ENCODE peak calls at places on chromosome 21, in four cellular contexts. R, C, Q and W are unnamed samples.

GRCh38 chr21:43312751-43313169 is 114.2 kb downstream of the SIK1 start:
- DNase-seq in R (no peak), C (no peak), Q (no peak), W (no peak)

GRCh38 chr21:31092867-31093266 is 54.6 kb upstream of the KRTAP19-8 start:
- DNase-seq in R (no peak), C (no peak), Q (no peak), W (no peak)

GRCh38 chr21:43283136-43283924 is 114.5 kb downstream of the CRYAA start:
- DNase-seq in R (peak), C (no peak), Q (no peak), W (peak)

GRCh38 chr21:36263797-36264196 is 56.2 kb upstream of the MORC3 start:
- DNase-seq in R (no peak), C (peak), Q (no peak), W (no peak)

GRCh38 chr21:32499249-32500055 is 85.9 kb downstream of the TCP10L start:
- DNase-seq in R (no peak), C (no peak), Q (no peak), W (peak)

GRCh38 chr21:40765771-40766170 is 81.2 kb downstream of the DSCAM start:
- DNase-seq in R (no peak), C (no peak), Q (no peak), W (no peak)

GRCh38 chr21:32329776-32330175 is 31.1 kb downstream of the MRAP start:
- DNase-seq in R (no peak), C (no peak), Q (no peak), W (no peak)

GRCh38 chr21:28624626-28625025 is 368.1 kb downstream of the LTN1 start:
- DNase-seq in R (no peak), C (no peak), Q (no peak), W (no peak)

GRCh38 chr21:27817902-27818623 is 851.2 kb upstream of the ADAMTS5 start:
- DNase-seq in R (no peak), C (no peak), Q (no peak), W (no peak)

GRCh38 chr21:27219068-27219467 is 252.2 kb upstream of the ADAMTS5 start:
- DNase-seq in R (no peak), C (no peak), Q (no peak), W (peak)

GRCh38 chr21:36916718-36917117 is 49.8 kb downstream of the HLCS start:
- DNase-seq in R (no peak), C (no peak), Q (no peak), W (no peak)

GRCh38 chr21:45073301-45074047 is 906 bp upstream of the ADARB1 start:
- DNase-seq in R (no peak), C (no peak), Q (no peak), W (peak)

GRCh38 chr21:45075606-45076244 is 1.3 kb downstream of the ADARB1 start:
- DNase-seq in R (no peak), C (no peak), Q (no peak), W (peak)

GRCh38 chr21:45074048-45074817 is at the start of gene ADARB1:
- DNase-seq in R (peak), C (peak), Q (no peak), W (peak)

GRCh38 chr21:45076245-45076661 is 1.9 kb downstream of the ADARB1 start:
- DNase-seq in R (no peak), C (no peak), Q (no peak), W (peak)

GRCh38 chr21:45074818-45075605 is 632 bp downstream of the ADARB1 start:
- DNase-seq in R (no peak), C (peak), Q (no peak), W (peak)
- H3K4me3 ChIP-seq in R (peak), C (peak), Q (peak), W (peak)

GRCh38 chr21:44800971-44801467 is 601 bp downstream of the UBE2G2 start:
- DNase-seq in R (no peak), C (peak), Q (no peak), W (peak)
- TF ChIP-seq CTCF in R (peak), C (no peak), Q (peak), W (peak)

GRCh38 chr21:17513214-17514123 is 626 bp downstream of the CXADR start:
- DNase-seq in R (peak), C (no peak), Q (no peak), W (no peak)
- H3K4me3 ChIP-seq in R (peak), C (peak), Q (peak), W (peak)

GRCh38 chr21:42107881-42108553 is 36.9 kb downstream of the UMODL1 start:
- DNase-seq in R (peak), C (peak), Q (no peak), W (peak)
- TF ChIP-seq CTCF in R (peak), C (peak), Q (peak), W (peak)

DNA sequence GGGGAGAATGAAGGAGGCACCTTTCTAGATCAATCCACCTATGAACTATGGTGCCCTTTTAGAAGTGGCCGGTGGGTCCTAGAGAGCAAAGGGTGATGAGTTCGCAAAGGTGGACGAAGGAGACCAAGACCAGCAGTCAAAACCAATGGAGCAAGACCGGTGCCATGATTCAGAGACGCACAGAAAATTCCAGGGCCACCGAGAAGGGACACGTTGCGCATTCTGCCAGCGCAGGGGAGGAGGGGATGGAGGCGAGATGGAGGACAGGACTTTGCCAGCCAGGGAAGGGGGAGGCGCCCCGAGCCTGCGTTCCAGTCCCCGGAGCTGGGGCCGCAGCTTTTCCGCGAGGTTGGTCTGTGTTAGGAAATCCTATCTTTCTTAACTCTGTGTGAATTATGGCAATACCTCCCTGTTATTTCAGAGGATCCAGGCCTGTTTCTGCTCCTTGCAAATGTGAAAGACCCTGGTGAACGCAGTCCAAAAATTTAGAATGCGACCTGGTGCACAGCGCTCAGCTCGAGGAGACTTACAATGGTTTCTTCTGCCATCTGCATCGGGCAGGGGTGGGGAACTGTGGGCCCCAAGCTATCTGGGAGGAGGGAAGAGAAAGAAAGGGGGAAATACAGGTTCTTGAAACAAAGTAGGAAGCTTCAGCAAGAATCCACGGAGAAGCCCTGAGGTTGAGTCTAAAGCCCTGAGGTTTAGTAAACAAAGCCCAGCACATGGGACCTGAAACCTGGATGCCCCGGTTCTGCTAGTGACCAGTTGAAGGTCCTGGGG is 129.4 kb downstream of the MRPS6 start:
- DNase-seq in R (peak), C (peak), Q (no peak), W (no peak)
- H3K4me3 ChIP-seq in R (peak), C (no peak), Q (peak), W (no peak)

DNA sequence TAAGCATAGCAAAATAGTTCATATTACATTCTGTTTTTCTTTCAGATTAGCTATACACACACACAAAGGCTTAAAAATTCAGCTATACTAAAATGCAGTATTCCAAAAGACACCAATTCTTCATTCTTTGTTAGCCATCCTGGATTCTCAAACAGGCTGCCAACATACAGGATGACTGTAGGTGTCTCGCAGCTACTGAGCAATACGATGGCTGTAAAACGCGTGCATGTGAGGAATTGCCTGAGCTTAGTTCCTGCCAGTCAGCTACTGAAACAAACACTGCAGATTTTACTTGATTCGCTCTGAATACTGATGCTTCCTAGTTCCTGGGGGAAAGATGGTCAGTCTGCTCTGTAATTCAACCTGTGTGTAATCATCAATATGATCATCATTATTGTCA is 24.7 kb upstream of the HMGN1 start:
- DNase-seq in R (no peak), C (peak), Q (no peak), W (peak)
- TF ChIP-seq CTCF in R (no peak), C (peak), Q (peak), W (peak)

GRCh38 chr21:38631171-38631570 is 132.9 kb upstream of the ERG start:
- DNase-seq in R (no peak), C (no peak), Q (no peak), W (no peak)
- H3K4me3 ChIP-seq in R (no peak), C (no peak), Q (no peak), W (no peak)

DNA sequence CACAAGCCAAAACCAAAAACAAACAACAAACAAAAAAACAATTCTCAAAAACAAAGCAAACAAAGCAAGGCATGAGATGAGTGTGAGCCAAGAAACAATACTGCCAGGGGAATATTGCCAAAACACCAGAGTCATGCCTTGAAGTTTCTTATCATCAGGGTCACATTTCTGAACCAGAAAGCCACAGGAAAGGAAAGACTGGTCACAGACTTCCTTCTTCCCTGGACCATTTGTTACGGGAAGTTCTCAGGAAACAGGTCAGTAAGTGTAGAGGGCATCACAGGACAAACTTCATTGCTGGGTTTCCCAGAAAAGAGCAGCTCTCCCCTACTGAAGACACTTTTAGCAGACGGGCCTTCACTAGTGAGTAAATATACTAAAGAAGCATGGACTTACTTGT is 191.2 kb downstream of the GABPA start:
- DNase-seq in R (no peak), C (no peak), Q (no peak), W (no peak)
- TF ChIP-seq CTCF in R (no peak), C (no peak), Q (no peak), W (no peak)

GRCh38 chr21:15999741-16000140 is 270.0 kb downstream of the USP25 start:
- DNase-seq in R (no peak), C (no peak), Q (no peak), W (no peak)

GRCh38 chr21:16002872-16003466 is 273.2 kb downstream of the USP25 start:
- DNase-seq in R (no peak), C (no peak), Q (no peak), W (peak)

GRCh38 chr21:16007933-16008332 is 278.2 kb downstream of the USP25 start:
- DNase-seq in R (no peak), C (no peak), Q (no peak), W (no peak)

GRCh38 chr21:16004523-16004922 is 274.7 kb downstream of the USP25 start:
- DNase-seq in R (no peak), C (no peak), Q (no peak), W (no peak)

DNA sequence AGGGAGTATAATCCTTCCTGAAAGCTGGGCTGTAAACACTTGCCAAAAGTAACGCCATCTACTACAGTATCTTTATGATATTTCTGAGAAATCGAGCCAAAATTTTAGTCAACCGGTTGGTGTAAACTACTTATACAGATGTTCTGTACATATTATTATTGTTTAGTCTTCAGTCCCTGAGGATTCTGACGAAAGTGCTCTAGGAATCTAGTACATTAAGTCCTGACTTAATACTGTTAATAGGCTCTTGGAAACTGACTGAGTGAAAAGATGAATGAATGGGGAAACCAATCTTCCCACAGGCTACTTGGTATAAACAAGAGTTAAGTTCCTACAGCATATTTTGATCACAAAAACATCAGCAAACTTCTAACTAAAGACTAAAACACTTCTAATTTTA is 274.3 kb downstream of the USP25 start:
- DNase-seq in R (no peak), C (no peak), Q (no peak), W (no peak)
- H3K4me3 ChIP-seq in R (no peak), C (no peak), Q (no peak), W (no peak)

GRCh38 chr21:46422636-46423241 is 36.0 kb upstream of the DIP2A start:
- DNase-seq in R (no peak), C (no peak), Q (no peak), W (no peak)

GRCh38 chr21:46423546-46424061 is 35.1 kb upstream of the DIP2A start:
- DNase-seq in R (no peak), C (peak), Q (no peak), W (no peak)

GRCh38 chr21:46420241-46421190 is 38.2 kb upstream of the DIP2A start:
- DNase-seq in R (peak), C (no peak), Q (no peak), W (no peak)

GRCh38 chr21:46421756-46422555 is 36.7 kb upstream of the DIP2A start:
- DNase-seq in R (no peak), C (no peak), Q (no peak), W (no peak)

DNA sequence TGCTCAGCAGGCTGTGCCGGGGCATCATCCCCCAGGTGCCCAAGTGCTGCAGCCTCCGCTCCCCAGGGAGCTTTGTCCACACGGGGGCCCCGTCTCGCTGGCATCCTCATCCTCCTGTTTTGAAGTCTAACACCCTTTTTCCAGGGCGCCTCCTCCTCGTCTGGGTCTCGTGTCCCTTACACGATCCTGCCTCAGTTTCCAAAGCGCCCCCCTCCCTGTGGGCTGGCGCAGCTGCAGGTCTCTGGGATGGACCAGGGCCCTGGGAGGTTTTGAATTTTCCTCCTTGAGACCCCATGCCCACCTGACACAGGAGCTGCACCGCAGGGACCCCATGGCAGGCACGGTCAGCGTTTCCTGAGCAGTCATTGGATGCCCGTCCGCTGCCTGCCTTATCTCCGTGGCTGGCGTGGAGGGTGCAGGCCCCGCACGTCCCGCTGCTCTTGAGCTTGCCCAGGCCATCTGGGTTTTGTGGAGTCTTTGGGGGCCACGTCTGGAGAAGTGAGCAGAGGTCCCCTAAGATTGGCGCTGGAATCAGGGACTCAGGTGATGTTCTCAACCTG is 37.4 kb upstream of the DIP2A start:
- DNase-seq in R (peak), C (no peak), Q (no peak), W (no peak)
- TF ChIP-seq CTCF in R (no peak), C (no peak), Q (no peak), W (no peak)